ENCODE peak calls at places on chromosome 1, in ten cellular contexts. One of them, this sample, is unnamed.

GRCh38 chr1:35047188-35047858 is 15.6 kb upstream of the ZMYM6 start:
- DNase-seq in hepatic stellate cell: peak; percentile 74
- DNase-seq in substantia nigra: no peak
- DNase-seq in GM23338: no peak
- DNase-seq in NCI-H1436 treated with DMSO at 0.1 percent for 48 hours: no peak
- DNase-seq in psoas muscle: no peak
- DNase-seq in right lobe of liver: no peak
- DNase-seq in mesendoderm: no peak
- DNase-seq in activated T-cell treated with anti-CD3 and anti-CD28 coated beads for 24 hours: no peak
- DNase-seq in IMR-90: peak; percentile 95
- DNase-seq in this sample: peak; percentile 92

GRCh38 chr1:154407021-154407865 is 2.1 kb downstream of the IL6R start:
- DNase-seq in mesendoderm: no peak
- DNase-seq in activated T-cell treated with anti-CD3 and anti-CD28 coated beads for 24 hours: no peak
- DNase-seq in substantia nigra: no peak
- DNase-seq in NCI-H1436 treated with DMSO at 0.1 percent for 48 hours: no peak
- DNase-seq in hepatic stellate cell: no peak
- DNase-seq in right lobe of liver: peak; percentile 49
- DNase-seq in GM23338: no peak
- DNase-seq in IMR-90: no peak
- DNase-seq in psoas muscle: peak; percentile 65
- DNase-seq in this sample: no peak

GRCh38 chr1:65691152-65691900 is 101.4 kb upstream of the PDE4B start:
- DNase-seq in activated T-cell treated with anti-CD3 and anti-CD28 coated beads for 24 hours: no peak
- DNase-seq in substantia nigra: no peak
- DNase-seq in GM23338: no peak
- DNase-seq in NCI-H1436 treated with DMSO at 0.1 percent for 48 hours: no peak
- DNase-seq in IMR-90: no peak
- DNase-seq in mesendoderm: no peak
- DNase-seq in psoas muscle: no peak
- DNase-seq in hepatic stellate cell: no peak
- DNase-seq in right lobe of liver: no peak
- DNase-seq in this sample: no peak

GRCh38 chr1:190022709-190023108 is 455.0 kb downstream of the BRINP3 start:
- DNase-seq in NCI-H1436 treated with DMSO at 0.1 percent for 48 hours: no peak
- DNase-seq in IMR-90: peak; percentile 75
- DNase-seq in activated T-cell treated with anti-CD3 and anti-CD28 coated beads for 24 hours: no peak
- DNase-seq in psoas muscle: no peak
- DNase-seq in substantia nigra: no peak
- DNase-seq in GM23338: no peak
- DNase-seq in right lobe of liver: no peak
- DNase-seq in mesendoderm: no peak
- DNase-seq in hepatic stellate cell: no peak
- DNase-seq in this sample: peak; percentile 65

GRCh38 chr1:15703562-15703961 is 19.4 kb downstream of the PLEKHM2 start:
- DNase-seq in hepatic stellate cell: peak; percentile 93
- DNase-seq in activated T-cell treated with anti-CD3 and anti-CD28 coated beads for 24 hours: no peak
- DNase-seq in IMR-90: peak; percentile 91
- DNase-seq in substantia nigra: no peak
- DNase-seq in right lobe of liver: peak; percentile 63
- DNase-seq in mesendoderm: no peak
- DNase-seq in psoas muscle: peak; percentile 82
- DNase-seq in NCI-H1436 treated with DMSO at 0.1 percent for 48 hours: no peak
- DNase-seq in GM23338: no peak
- DNase-seq in this sample: peak; percentile 87

GRCh38 chr1:208146650-208147049 is 97.5 kb downstream of the PLXNA2 start:
- DNase-seq in GM23338: no peak
- DNase-seq in IMR-90: no peak
- DNase-seq in NCI-H1436 treated with DMSO at 0.1 percent for 48 hours: no peak
- DNase-seq in substantia nigra: no peak
- DNase-seq in mesendoderm: no peak
- DNase-seq in right lobe of liver: no peak
- DNase-seq in psoas muscle: no peak
- DNase-seq in hepatic stellate cell: no peak
- DNase-seq in activated T-cell treated with anti-CD3 and anti-CD28 coated beads for 24 hours: no peak
- DNase-seq in this sample: no peak

GRCh38 chr1:61012365-61012764 is 70.0 kb upstream of the NFIA start:
- DNase-seq in NCI-H1436 treated with DMSO at 0.1 percent for 48 hours: no peak
- DNase-seq in IMR-90: no peak
- DNase-seq in GM23338: no peak
- DNase-seq in mesendoderm: no peak
- DNase-seq in right lobe of liver: no peak
- DNase-seq in activated T-cell treated with anti-CD3 and anti-CD28 coated beads for 24 hours: no peak
- DNase-seq in substantia nigra: no peak
- DNase-seq in hepatic stellate cell: no peak
- DNase-seq in psoas muscle: no peak
- DNase-seq in this sample: no peak

GRCh38 chr1:156115514-156116374 is 1.2 kb downstream of the LMNA start:
- DNase-seq in activated T-cell treated with anti-CD3 and anti-CD28 coated beads for 24 hours: no peak
- DNase-seq in hepatic stellate cell: peak; percentile 58
- DNase-seq in IMR-90: peak; percentile 65
- DNase-seq in right lobe of liver: peak; percentile 67
- DNase-seq in mesendoderm: peak; percentile 81
- DNase-seq in substantia nigra: peak; percentile 37
- DNase-seq in GM23338: peak; percentile 81
- DNase-seq in NCI-H1436 treated with DMSO at 0.1 percent for 48 hours: no peak
- DNase-seq in psoas muscle: peak; percentile 88
- DNase-seq in this sample: peak; percentile 66

GRCh38 chr1:234956821-234957329 is 171.8 kb downstream of the TOMM20 start:
- DNase-seq in psoas muscle: no peak
- DNase-seq in hepatic stellate cell: no peak
- DNase-seq in GM23338: peak; percentile 60
- DNase-seq in activated T-cell treated with anti-CD3 and anti-CD28 coated beads for 24 hours: no peak
- DNase-seq in NCI-H1436 treated with DMSO at 0.1 percent for 48 hours: peak; percentile 89
- DNase-seq in substantia nigra: no peak
- DNase-seq in IMR-90: no peak
- DNase-seq in mesendoderm: peak; percentile 63
- DNase-seq in right lobe of liver: peak; percentile 31
- DNase-seq in this sample: no peak

GRCh38 chr1:166906647-166907046 is 30.6 kb upstream of the TADA1 start:
- DNase-seq in IMR-90: no peak
- DNase-seq in hepatic stellate cell: no peak
- DNase-seq in substantia nigra: no peak
- DNase-seq in activated T-cell treated with anti-CD3 and anti-CD28 coated beads for 24 hours: no peak
- DNase-seq in right lobe of liver: no peak
- DNase-seq in GM23338: no peak
- DNase-seq in NCI-H1436 treated with DMSO at 0.1 percent for 48 hours: no peak
- DNase-seq in psoas muscle: no peak
- DNase-seq in mesendoderm: no peak
- DNase-seq in this sample: no peak

GRCh38 chr1:1875932-1876331 is 15.0 kb downstream of the GNB1 start:
- DNase-seq in IMR-90: no peak
- DNase-seq in psoas muscle: no peak
- DNase-seq in activated T-cell treated with anti-CD3 and anti-CD28 coated beads for 24 hours: no peak
- DNase-seq in right lobe of liver: no peak
- DNase-seq in NCI-H1436 treated with DMSO at 0.1 percent for 48 hours: no peak
- DNase-seq in GM23338: no peak
- DNase-seq in substantia nigra: no peak
- DNase-seq in hepatic stellate cell: no peak
- DNase-seq in mesendoderm: no peak
- DNase-seq in this sample: no peak

GRCh38 chr1:218377143-218377660 is 32.1 kb downstream of the TGFB2 start:
- DNase-seq in mesendoderm: no peak
- DNase-seq in activated T-cell treated with anti-CD3 and anti-CD28 coated beads for 24 hours: peak; percentile 69
- DNase-seq in IMR-90: peak; percentile 99
- DNase-seq in hepatic stellate cell: peak; percentile 81
- DNase-seq in NCI-H1436 treated with DMSO at 0.1 percent for 48 hours: no peak
- DNase-seq in right lobe of liver: no peak
- DNase-seq in GM23338: no peak
- DNase-seq in psoas muscle: no peak
- DNase-seq in substantia nigra: no peak
- DNase-seq in this sample: peak; percentile 98

GRCh38 chr1:55400560-55400959 is 185.4 kb upstream of the USP24 start:
- DNase-seq in hepatic stellate cell: no peak
- DNase-seq in mesendoderm: no peak
- DNase-seq in GM23338: no peak
- DNase-seq in IMR-90: no peak
- DNase-seq in activated T-cell treated with anti-CD3 and anti-CD28 coated beads for 24 hours: no peak
- DNase-seq in psoas muscle: no peak
- DNase-seq in right lobe of liver: no peak
- DNase-seq in NCI-H1436 treated with DMSO at 0.1 percent for 48 hours: no peak
- DNase-seq in substantia nigra: no peak
- DNase-seq in this sample: no peak

GRCh38 chr1:20578062-20578461 is 10.8 kb upstream of the CDA start:
- DNase-seq in psoas muscle: no peak
- DNase-seq in NCI-H1436 treated with DMSO at 0.1 percent for 48 hours: no peak
- DNase-seq in activated T-cell treated with anti-CD3 and anti-CD28 coated beads for 24 hours: no peak
- DNase-seq in substantia nigra: no peak
- DNase-seq in IMR-90: no peak
- DNase-seq in GM23338: no peak
- DNase-seq in hepatic stellate cell: no peak
- DNase-seq in mesendoderm: no peak
- DNase-seq in right lobe of liver: no peak
- DNase-seq in this sample: no peak

GRCh38 chr1:230079211-230079590 is 12.2 kb downstream of the GALNT2 start:
- DNase-seq in mesendoderm: no peak
- DNase-seq in GM23338: no peak
- DNase-seq in NCI-H1436 treated with DMSO at 0.1 percent for 48 hours: no peak
- DNase-seq in right lobe of liver: no peak
- DNase-seq in psoas muscle: no peak
- DNase-seq in hepatic stellate cell: no peak
- DNase-seq in substantia nigra: no peak
- DNase-seq in activated T-cell treated with anti-CD3 and anti-CD28 coated beads for 24 hours: no peak
- DNase-seq in IMR-90: no peak
- DNase-seq in this sample: no peak

GRCh38 chr1:197725044-197725443 is 50.2 kb downstream of the DENND1B start:
- DNase-seq in NCI-H1436 treated with DMSO at 0.1 percent for 48 hours: no peak
- DNase-seq in activated T-cell treated with anti-CD3 and anti-CD28 coated beads for 24 hours: no peak
- DNase-seq in GM23338: peak; percentile 23
- DNase-seq in IMR-90: peak; percentile 31
- DNase-seq in psoas muscle: no peak
- DNase-seq in hepatic stellate cell: no peak
- DNase-seq in substantia nigra: no peak
- DNase-seq in mesendoderm: peak; percentile 42
- DNase-seq in right lobe of liver: no peak
- DNase-seq in this sample: peak; percentile 44